ENCODE peak calls at places on chromosome 7, in six cellular contexts. A, L, Y, R, V and W are unnamed samples.

GRCh38 chr7:76069238-76069638 is 21.3 kb downstream of the MDH2 start:
- DNase-seq in A (peak; percentile 97), R (peak; percentile 36), Y (peak; percentile 77), L (peak; percentile 98), V (no peak), W (peak; percentile 88)

GRCh38 chr7:128740996-128741395 is 1.8 kb downstream of the CALU start:
- DNase-seq in L (no peak), A (peak; percentile 61), Y (no peak), R (no peak), V (no peak), W (no peak)

GRCh38 chr7:94223375-94224084 is 171.2 kb upstream of the COL1A2 start:
- DNase-seq in R (no peak), A (peak; percentile 83), V (peak; percentile 22), Y (peak; percentile 33), L (peak; percentile 79), W (no peak)

GRCh38 chr7:18445916-18446520 is 49.5 kb upstream of the HDAC9 start:
- DNase-seq in V (no peak), L (no peak), R (no peak), A (no peak), Y (no peak), W (no peak)

GRCh38 chr7:68729361-68729760 is 868.9 kb upstream of the AUTS2 start:
- DNase-seq in Y (no peak), L (no peak), A (no peak), R (no peak), V (no peak), W (no peak)

GRCh38 chr7:732094-732541 is 5.0 kb upstream of the PRKAR1B start:
- DNase-seq in A (no peak), R (peak; percentile 74), L (peak; percentile 55), V (peak; percentile 17), Y (peak; percentile 75), W (no peak)

GRCh38 chr7:152601305-152601798 is 74.6 kb downstream of the XRCC2 start:
- DNase-seq in A (no peak), L (no peak), Y (no peak), R (no peak), V (no peak), W (no peak)

GRCh38 chr7:29207469-29207868 is 12.9 kb downstream of the CHN2 start:
- DNase-seq in A (no peak), Y (no peak), V (no peak), R (no peak), L (peak; percentile 37), W (no peak)

GRCh38 chr7:143258830-143259229 is 4.4 kb upstream of the GSTK1 start:
- DNase-seq in L (no peak), A (no peak), R (no peak), V (peak; percentile 69), Y (no peak), W (no peak)

DNA sequence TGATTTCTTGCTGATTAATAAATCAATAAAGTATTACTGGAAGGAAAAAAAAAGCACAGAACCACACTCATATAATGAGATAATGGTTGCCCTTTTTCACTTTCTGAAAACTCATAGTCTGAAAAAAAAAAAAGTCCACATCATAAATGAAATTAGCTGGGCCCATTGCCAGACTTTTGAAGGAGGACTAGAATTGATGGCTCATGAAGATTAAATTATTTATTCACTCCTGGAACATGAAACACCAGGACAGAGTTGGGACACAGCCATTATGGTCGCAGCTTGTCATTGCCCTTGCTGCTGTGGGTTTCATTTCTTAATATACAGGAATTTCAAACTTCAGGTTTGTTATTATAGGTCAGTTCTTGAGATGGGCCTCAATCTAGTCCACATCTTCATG is 91.9 kb downstream of the CNTNAP2 start:
- DNase-seq in A (no peak), V (no peak), L (no peak), R (no peak), Y (no peak), W (no peak)
- H3K4me3 ChIP-seq in A (no peak overlapping the region), V (no peak overlapping the region), L (no peak overlapping the region), R (no peak overlapping the region), Y (no peak overlapping the region), W (no peak overlapping the region)

GRCh38 chr7:138745189-138745588 is 44.0 kb upstream of the SVOPL start:
- DNase-seq in V (no peak), R (no peak), A (no peak), Y (no peak), L (no peak), W (no peak)
- H3K4me3 ChIP-seq in V (no peak overlapping the region), R (no peak overlapping the region), A (no peak overlapping the region), Y (no peak overlapping the region), L (no peak overlapping the region), W (no peak overlapping the region)

GRCh38 chr7:40310213-40310612 is 175.4 kb downstream of the SUGCT start:
- DNase-seq in A (no peak), R (no peak), L (peak; percentile 45), V (no peak), Y (no peak), W (no peak)

GRCh38 chr7:40303996-40304395 is 169.2 kb downstream of the SUGCT start:
- DNase-seq in A (no peak), V (no peak), L (no peak), R (no peak), Y (no peak), W (no peak)

GRCh38 chr7:40306596-40306995 is 171.8 kb downstream of the SUGCT start:
- DNase-seq in A (peak; percentile 68), Y (no peak), V (no peak), L (peak; percentile 72), R (no peak), W (no peak)

GRCh38 chr7:40305229-40305628 is 170.4 kb downstream of the SUGCT start:
- DNase-seq in A (no peak), R (no peak), V (no peak), L (no peak), Y (no peak), W (no peak)

DNA sequence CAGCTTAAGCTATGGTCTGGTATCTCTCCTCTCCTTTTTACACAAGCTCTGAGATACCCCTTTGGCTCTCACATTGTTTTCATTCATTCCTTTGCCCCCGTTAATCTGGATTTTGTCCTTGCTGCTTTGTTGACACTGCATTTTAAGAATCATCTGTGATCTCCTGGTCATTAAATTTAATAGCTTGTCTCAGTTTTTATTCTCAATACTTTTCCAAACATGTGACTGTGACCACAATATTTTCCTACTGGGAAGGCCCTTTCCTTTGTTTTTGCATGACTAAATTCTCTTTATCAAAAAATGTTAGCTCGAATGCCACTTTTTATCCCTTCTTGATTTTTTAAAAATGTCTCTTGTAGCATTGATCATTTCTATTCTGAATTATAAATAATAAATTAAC is 171.2 kb downstream of the SUGCT start:
- DNase-seq in L (no peak), V (no peak), A (peak; percentile 28), R (no peak), Y (no peak), W (no peak)
- H3K4me3 ChIP-seq in L (no peak overlapping the region), V (no peak overlapping the region), A (no peak overlapping the region), R (no peak overlapping the region), Y (no peak overlapping the region), W (no peak overlapping the region)

GRCh38 chr7:131226116-131226562 is 101.5 kb upstream of the MKLN1 start:
- DNase-seq in Y (peak; percentile 50), V (no peak), L (no peak), A (peak; percentile 41), R (no peak), W (no peak)

GRCh38 chr7:131223151-131223550 is 104.5 kb upstream of the MKLN1 start:
- DNase-seq in V (no peak), A (no peak), L (no peak), Y (no peak), R (no peak), W (no peak)

GRCh38 chr7:131225619-131226101 is 102.0 kb upstream of the MKLN1 start:
- DNase-seq in R (peak; percentile 74), Y (peak; percentile 74), V (no peak), A (no peak), L (no peak), W (peak; percentile 38)

GRCh38 chr7:131222171-131222570 is 105.5 kb upstream of the MKLN1 start:
- DNase-seq in R (no peak), L (no peak), Y (no peak), V (peak; percentile 24), A (no peak), W (no peak)

GRCh38 chr7:131224996-131225395 is 102.7 kb upstream of the MKLN1 start:
- DNase-seq in A (peak; percentile 56), Y (no peak), R (no peak), L (no peak), V (no peak), W (no peak)
- H3K4me3 ChIP-seq in A (no peak overlapping the region), Y (no peak overlapping the region), R (no peak overlapping the region), L (no peak overlapping the region), V (no peak overlapping the region), W (no peak overlapping the region)

GRCh38 chr7:138978541-138979184 is 2.5 kb downstream of the KIAA1549 start:
- DNase-seq in L (peak; percentile 20), Y (no peak), A (no peak), V (no peak), R (no peak), W (no peak)

GRCh38 chr7:138975343-138976104 is 5.7 kb downstream of the KIAA1549 start:
- DNase-seq in V (no peak), R (no peak), L (no peak), A (no peak), Y (no peak), W (no peak)

GRCh38 chr7:138970979-138971378 is 10.2 kb downstream of the KIAA1549 start:
- DNase-seq in Y (no peak), L (no peak), V (no peak), A (no peak), R (no peak), W (no peak)

GRCh38 chr7:138974103-138974502 is 7.1 kb downstream of the KIAA1549 start:
- DNase-seq in L (no peak), R (no peak), Y (no peak), V (no peak), A (no peak), W (no peak)

GRCh38 chr7:138974675-138975237 is 6.4 kb downstream of the KIAA1549 start:
- DNase-seq in V (no peak), R (no peak), A (no peak), Y (no peak), L (no peak), W (no peak)
- H3K4me3 ChIP-seq in V (no peak overlapping the region), R (no peak overlapping the region), A (no peak overlapping the region), Y (no peak overlapping the region), L (no peak overlapping the region), W (no peak overlapping the region)

GRCh38 chr7:71131753-71132520 is at the start of gene GALNT17:
- DNase-seq in Y (peak; percentile 19), A (peak; percentile 1), V (no peak), R (peak; percentile 30), L (no peak), W (peak; percentile 1)
- H3K4me3 ChIP-seq in Y (peak within 1 kb of the TSS; percentile 74), A (no peak within 1 kb of the TSS), V (no peak within 1 kb of the TSS), R (peak within 1 kb of the TSS; percentile 51), L (no peak within 1 kb of the TSS), W (peak within 1 kb of the TSS; percentile 38)